ENCODE peak calls at places on chromosomes 2 and 18, in five cellular contexts. One of them, this sample, is unnamed.

GRCh38 chr18:43129946-43130523 is 14.6 kb upstream of the RIT2 start:
- DNase-seq in left colon: no peak
- DNase-seq in effector CD8-positive, alpha-beta T cell: no peak
- DNase-seq in T-helper 1 cell: no peak
- DNase-seq in central memory CD8-positive, alpha-beta T cell: no peak
- DNase-seq in this sample: no peak

GRCh38 chr18:63040788-63041410 is 278.7 kb downstream of the BCL2 start:
- DNase-seq in left colon: no peak
- DNase-seq in effector CD8-positive, alpha-beta T cell: no peak
- DNase-seq in T-helper 1 cell: no peak
- DNase-seq in central memory CD8-positive, alpha-beta T cell: no peak
- DNase-seq in this sample: no peak

GRCh38 chr2:15788458-15789229 is 151.7 kb upstream of the MYCN start:
- DNase-seq in left colon: no peak
- DNase-seq in effector CD8-positive, alpha-beta T cell: no peak
- DNase-seq in T-helper 1 cell: no peak
- DNase-seq in central memory CD8-positive, alpha-beta T cell: no peak
- DNase-seq in this sample: no peak

GRCh38 chr2:81598437-81598836 is 1293.9 kb upstream of the LRRTM1 start:
- DNase-seq in left colon: no peak
- DNase-seq in effector CD8-positive, alpha-beta T cell: no peak
- DNase-seq in T-helper 1 cell: no peak
- DNase-seq in central memory CD8-positive, alpha-beta T cell: no peak
- DNase-seq in this sample: no peak

GRCh38 chr2:121565389-121566250 is 34.9 kb downstream of the RNU4ATAC start:
- DNase-seq in left colon: no peak
- DNase-seq in effector CD8-positive, alpha-beta T cell: no peak
- DNase-seq in T-helper 1 cell: no peak
- DNase-seq in central memory CD8-positive, alpha-beta T cell: no peak
- DNase-seq in this sample: no peak

GRCh38 chr2:120761911-120762310 is 26.2 kb downstream of the GLI2 start:
- DNase-seq in left colon: peak
- DNase-seq in effector CD8-positive, alpha-beta T cell: no peak
- DNase-seq in T-helper 1 cell: no peak
- DNase-seq in central memory CD8-positive, alpha-beta T cell: no peak
- DNase-seq in this sample: peak

GRCh38 chr2:111155610-111156009 is 34.9 kb downstream of the BCL2L11 start:
- DNase-seq in left colon: no peak
- DNase-seq in effector CD8-positive, alpha-beta T cell: no peak
- DNase-seq in T-helper 1 cell: no peak
- DNase-seq in central memory CD8-positive, alpha-beta T cell: no peak
- DNase-seq in this sample: no peak

GRCh38 chr2:10167316-10167715 is 44.8 kb downstream of the RRM2 start:
- DNase-seq in left colon: no peak
- DNase-seq in effector CD8-positive, alpha-beta T cell: no peak
- DNase-seq in T-helper 1 cell: no peak
- DNase-seq in central memory CD8-positive, alpha-beta T cell: no peak
- DNase-seq in this sample: no peak

GRCh38 chr18:78666666-78667335 is 312.8 kb upstream of the SALL3 start:
- DNase-seq in left colon: no peak
- DNase-seq in effector CD8-positive, alpha-beta T cell: no peak
- DNase-seq in T-helper 1 cell: no peak
- DNase-seq in central memory CD8-positive, alpha-beta T cell: no peak
- DNase-seq in this sample: no peak

GRCh38 chr18:45993441-45993840 is 26.3 kb upstream of the EPG5 start:
- DNase-seq in left colon: no peak
- DNase-seq in effector CD8-positive, alpha-beta T cell: no peak
- DNase-seq in T-helper 1 cell: no peak
- DNase-seq in central memory CD8-positive, alpha-beta T cell: no peak
- DNase-seq in this sample: no peak

GRCh38 chr2:20185176-20186022 is 39.5 kb downstream of the SDC1 start:
- DNase-seq in left colon: no peak
- DNase-seq in effector CD8-positive, alpha-beta T cell: no peak
- DNase-seq in T-helper 1 cell: no peak
- DNase-seq in central memory CD8-positive, alpha-beta T cell: no peak
- DNase-seq in this sample: no peak

GRCh38 chr18:55116855-55117254 is 157.6 kb upstream of the CCDC68 start:
- DNase-seq in left colon: no peak
- DNase-seq in effector CD8-positive, alpha-beta T cell: no peak
- DNase-seq in T-helper 1 cell: no peak
- DNase-seq in central memory CD8-positive, alpha-beta T cell: no peak
- DNase-seq in this sample: no peak

GRCh38 chr2:234672498-234673150 is 175.7 kb upstream of the ARL4C start:
- DNase-seq in left colon: no peak
- DNase-seq in effector CD8-positive, alpha-beta T cell: no peak
- DNase-seq in T-helper 1 cell: no peak
- DNase-seq in central memory CD8-positive, alpha-beta T cell: no peak
- DNase-seq in this sample: no peak

GRCh38 chr2:20225294-20226151 is 593 bp upstream of the SDC1 start:
- DNase-seq in left colon: peak
- DNase-seq in effector CD8-positive, alpha-beta T cell: no peak
- DNase-seq in T-helper 1 cell: no peak
- DNase-seq in central memory CD8-positive, alpha-beta T cell: no peak
- DNase-seq in this sample: no peak

GRCh38 chr2:237159006-237159897 is 73.6 kb downstream of the COPS8 start:
- DNase-seq in left colon: no peak
- DNase-seq in effector CD8-positive, alpha-beta T cell: no peak
- DNase-seq in T-helper 1 cell: no peak
- DNase-seq in central memory CD8-positive, alpha-beta T cell: no peak
- DNase-seq in this sample: no peak

GRCh38 chr2:4618630-4619228 is 915.4 kb downstream of the DCDC2C start:
- DNase-seq in left colon: no peak
- DNase-seq in effector CD8-positive, alpha-beta T cell: no peak
- DNase-seq in T-helper 1 cell: no peak
- DNase-seq in central memory CD8-positive, alpha-beta T cell: no peak
- DNase-seq in this sample: no peak

GRCh38 chr2:192247456-192247855 is 52.7 kb upstream of the TMEFF2 start:
- DNase-seq in left colon: no peak
- DNase-seq in effector CD8-positive, alpha-beta T cell: no peak
- DNase-seq in T-helper 1 cell: no peak
- DNase-seq in central memory CD8-positive, alpha-beta T cell: no peak
- DNase-seq in this sample: no peak

GRCh38 chr2:47003641-47004427 is 88.2 kb upstream of the MCFD2 start:
- DNase-seq in left colon: no peak
- DNase-seq in effector CD8-positive, alpha-beta T cell: no peak
- DNase-seq in T-helper 1 cell: no peak
- DNase-seq in central memory CD8-positive, alpha-beta T cell: no peak
- DNase-seq in this sample: no peak

GRCh38 chr2:44938287-44939073 is 3.0 kb upstream of the SIX3 start:
- DNase-seq in left colon: no peak
- DNase-seq in effector CD8-positive, alpha-beta T cell: no peak
- DNase-seq in T-helper 1 cell: no peak
- DNase-seq in central memory CD8-positive, alpha-beta T cell: no peak
- DNase-seq in this sample: no peak

GRCh38 chr2:233165895-233166661 is 85.4 kb upstream of the ATG16L1 start:
- DNase-seq in left colon: peak
- DNase-seq in effector CD8-positive, alpha-beta T cell: no peak
- DNase-seq in T-helper 1 cell: no peak
- DNase-seq in central memory CD8-positive, alpha-beta T cell: no peak
- DNase-seq in this sample: no peak

GRCh38 chr18:37641573-37641972 is 76.0 kb upstream of the CELF4 start:
- DNase-seq in left colon: no peak
- DNase-seq in effector CD8-positive, alpha-beta T cell: no peak
- DNase-seq in T-helper 1 cell: no peak
- DNase-seq in central memory CD8-positive, alpha-beta T cell: no peak
- DNase-seq in this sample: no peak

GRCh38 chr2:20673686-20674308 is 6.9 kb downstream of the GDF7 start:
- DNase-seq in left colon: no peak
- DNase-seq in effector CD8-positive, alpha-beta T cell: no peak
- DNase-seq in T-helper 1 cell: no peak
- DNase-seq in central memory CD8-positive, alpha-beta T cell: no peak
- DNase-seq in this sample: no peak

GRCh38 chr2:16578081-16578480 is 87.6 kb downstream of the CYRIA start:
- DNase-seq in left colon: no peak
- DNase-seq in effector CD8-positive, alpha-beta T cell: no peak
- DNase-seq in T-helper 1 cell: no peak
- DNase-seq in central memory CD8-positive, alpha-beta T cell: no peak
- DNase-seq in this sample: no peak

GRCh38 chr2:95374029-95374428 is 28.5 kb upstream of the FAHD2A start:
- DNase-seq in left colon: no peak
- DNase-seq in effector CD8-positive, alpha-beta T cell: no peak
- DNase-seq in T-helper 1 cell: no peak
- DNase-seq in central memory CD8-positive, alpha-beta T cell: no peak
- DNase-seq in this sample: no peak

GRCh38 chr18:47883771-47884413 is 46.6 kb downstream of the SMAD2 start:
- DNase-seq in left colon: no peak
- DNase-seq in effector CD8-positive, alpha-beta T cell: no peak
- DNase-seq in T-helper 1 cell: no peak
- DNase-seq in central memory CD8-positive, alpha-beta T cell: no peak
- DNase-seq in this sample: no peak

GRCh38 chr2:23711979-23712755 is 214.8 kb downstream of the ATAD2B start:
- DNase-seq in left colon: no peak
- DNase-seq in effector CD8-positive, alpha-beta T cell: no peak
- DNase-seq in T-helper 1 cell: no peak
- DNase-seq in central memory CD8-positive, alpha-beta T cell: no peak
- DNase-seq in this sample: no peak

GRCh38 chr2:231567159-231567558 is 25.5 kb upstream of the TEX44 start:
- DNase-seq in left colon: no peak
- DNase-seq in effector CD8-positive, alpha-beta T cell: no peak
- DNase-seq in T-helper 1 cell: no peak
- DNase-seq in central memory CD8-positive, alpha-beta T cell: no peak
- DNase-seq in this sample: no peak

GRCh38 chr2:217693363-217693762 is 309.4 kb downstream of the TNS1 start:
- DNase-seq in left colon: no peak
- DNase-seq in effector CD8-positive, alpha-beta T cell: no peak
- DNase-seq in T-helper 1 cell: no peak
- DNase-seq in central memory CD8-positive, alpha-beta T cell: no peak
- DNase-seq in this sample: no peak

GRCh38 chr18:61825386-61825785 is 67.4 kb downstream of the RNF152 start:
- DNase-seq in left colon: no peak
- DNase-seq in effector CD8-positive, alpha-beta T cell: no peak
- DNase-seq in T-helper 1 cell: no peak
- DNase-seq in central memory CD8-positive, alpha-beta T cell: no peak
- DNase-seq in this sample: no peak

GRCh38 chr2:207459990-207460757 is 69.6 kb upstream of the CREB1 start:
- DNase-seq in left colon: no peak
- DNase-seq in effector CD8-positive, alpha-beta T cell: no peak
- DNase-seq in T-helper 1 cell: no peak
- DNase-seq in central memory CD8-positive, alpha-beta T cell: no peak
- DNase-seq in this sample: no peak

GRCh38 chr2:139721454-139721995 is 941.3 kb upstream of the NXPH2 start:
- DNase-seq in left colon: no peak
- DNase-seq in effector CD8-positive, alpha-beta T cell: no peak
- DNase-seq in T-helper 1 cell: no peak
- DNase-seq in central memory CD8-positive, alpha-beta T cell: no peak
- DNase-seq in this sample: no peak

GRCh38 chr18:13915973-13916372 is 637 bp upstream of the MC2R start:
- DNase-seq in left colon: no peak
- DNase-seq in effector CD8-positive, alpha-beta T cell: no peak
- DNase-seq in T-helper 1 cell: no peak
- DNase-seq in central memory CD8-positive, alpha-beta T cell: no peak
- DNase-seq in this sample: no peak

GRCh38 chr2:25043241-25043867 is 1.5 kb downstream of the EFR3B start:
- DNase-seq in left colon: no peak
- DNase-seq in effector CD8-positive, alpha-beta T cell: no peak
- DNase-seq in T-helper 1 cell: no peak
- DNase-seq in central memory CD8-positive, alpha-beta T cell: no peak
- DNase-seq in this sample: no peak

GRCh38 chr18:54616220-54616848 is 25.3 kb downstream of the DYNAP start:
- DNase-seq in left colon: no peak
- DNase-seq in effector CD8-positive, alpha-beta T cell: no peak
- DNase-seq in T-helper 1 cell: no peak
- DNase-seq in central memory CD8-positive, alpha-beta T cell: no peak
- DNase-seq in this sample: no peak

GRCh38 chr2:238231809-238232208 is 8.0 kb downstream of the HES6 start:
- DNase-seq in left colon: no peak
- DNase-seq in effector CD8-positive, alpha-beta T cell: no peak
- DNase-seq in T-helper 1 cell: no peak
- DNase-seq in central memory CD8-positive, alpha-beta T cell: no peak
- DNase-seq in this sample: no peak

GRCh38 chr2:17272170-17272569 is 246.1 kb downstream of the RAD51AP2 start:
- DNase-seq in left colon: no peak
- DNase-seq in effector CD8-positive, alpha-beta T cell: no peak
- DNase-seq in T-helper 1 cell: no peak
- DNase-seq in central memory CD8-positive, alpha-beta T cell: no peak
- DNase-seq in this sample: no peak

GRCh38 chr2:229701062-229701461 is 13.3 kb downstream of the DNER start:
- DNase-seq in left colon: no peak
- DNase-seq in effector CD8-positive, alpha-beta T cell: no peak
- DNase-seq in T-helper 1 cell: no peak
- DNase-seq in central memory CD8-positive, alpha-beta T cell: no peak
- DNase-seq in this sample: no peak

This sample was measured in Peyer's patch.